ENCODE peak calls at places on chromosomes 2 and 18, in five cellular contexts. One of them, this sample, is unnamed.

GRCh38 chr2:7984693-7985353 is 697.0 kb upstream of the ID2 start:
- DNase-seq in HAP-1: no peak
- DNase-seq in OCI-LY7: no peak
- DNase-seq in thyroid gland: no peak
- DNase-seq in pancreas: no peak
- DNase-seq in this sample: no peak

GRCh38 chr2:3127710-3128109 is 249.9 kb downstream of the EIPR1 start:
- DNase-seq in HAP-1: no peak
- DNase-seq in OCI-LY7: peak; percentile 48
- DNase-seq in thyroid gland: no peak
- DNase-seq in pancreas: no peak
- DNase-seq in this sample: no peak

GRCh38 chr2:171958475-171958874 is 36.2 kb downstream of the HAT1 start:
- DNase-seq in HAP-1: no peak
- DNase-seq in OCI-LY7: no peak
- DNase-seq in thyroid gland: no peak
- DNase-seq in pancreas: no peak
- DNase-seq in this sample: no peak

GRCh38 chr2:194126418-194126817 is 1530.6 kb upstream of the SLC39A10 start:
- DNase-seq in HAP-1: no peak
- DNase-seq in OCI-LY7: no peak
- DNase-seq in thyroid gland: no peak
- DNase-seq in pancreas: no peak
- DNase-seq in this sample: no peak

GRCh38 chr2:25228848-25229674 is 60.7 kb upstream of the POMC start:
- DNase-seq in HAP-1: peak; percentile 87
- DNase-seq in OCI-LY7: peak; percentile 64
- DNase-seq in thyroid gland: peak; percentile 72
- DNase-seq in pancreas: no peak
- DNase-seq in this sample: peak; percentile 85

GRCh38 chr2:49154891-49155290 is 576 bp upstream of the FSHR start:
- DNase-seq in HAP-1: no peak
- DNase-seq in OCI-LY7: no peak
- DNase-seq in thyroid gland: no peak
- DNase-seq in pancreas: no peak
- DNase-seq in this sample: no peak

GRCh38 chr2:161204846-161205245 is 44.6 kb downstream of the TANK start:
- DNase-seq in HAP-1: no peak
- DNase-seq in OCI-LY7: no peak
- DNase-seq in thyroid gland: no peak
- DNase-seq in pancreas: no peak
- DNase-seq in this sample: no peak

GRCh38 chr18:21439453-21439852 is 161.1 kb downstream of the ESCO1 start:
- DNase-seq in HAP-1: no peak
- DNase-seq in OCI-LY7: no peak
- DNase-seq in thyroid gland: no peak
- DNase-seq in pancreas: no peak
- DNase-seq in this sample: no peak

GRCh38 chr2:158914066-158914465 is 54.4 kb upstream of the TANC1 start:
- DNase-seq in HAP-1: no peak
- DNase-seq in OCI-LY7: no peak
- DNase-seq in thyroid gland: no peak
- DNase-seq in pancreas: no peak
- DNase-seq in this sample: no peak

GRCh38 chr18:79395761-79396404 is at the start of gene NFATC1:
- DNase-seq in HAP-1: peak; percentile 91
- DNase-seq in OCI-LY7: peak; percentile 61
- DNase-seq in thyroid gland: peak; percentile 72
- DNase-seq in pancreas: peak; percentile 83
- DNase-seq in this sample: peak; percentile 97

GRCh38 chr2:31397099-31397498 is 17.4 kb downstream of the XDH start:
- DNase-seq in HAP-1: no peak
- DNase-seq in OCI-LY7: no peak
- DNase-seq in thyroid gland: peak; percentile 69
- DNase-seq in pancreas: peak; percentile 81
- DNase-seq in this sample: no peak

GRCh38 chr2:223969856-223970255 is 12.6 kb downstream of the MRPL44 start:
- DNase-seq in HAP-1: no peak
- DNase-seq in OCI-LY7: no peak
- DNase-seq in thyroid gland: no peak
- DNase-seq in pancreas: no peak
- DNase-seq in this sample: no peak

GRCh38 chr18:74797577-74798151 is 200.0 kb downstream of the ZNF407 start:
- DNase-seq in HAP-1: no peak
- DNase-seq in OCI-LY7: no peak
- DNase-seq in thyroid gland: no peak
- DNase-seq in pancreas: no peak
- DNase-seq in this sample: no peak

GRCh38 chr2:122598784-122599183 is 843.3 kb downstream of the TSN start:
- DNase-seq in HAP-1: no peak
- DNase-seq in OCI-LY7: no peak
- DNase-seq in thyroid gland: no peak
- DNase-seq in pancreas: no peak
- DNase-seq in this sample: no peak

GRCh38 chr2:117980381-117980780 is 33.5 kb downstream of the CCDC93 start:
- DNase-seq in HAP-1: no peak
- DNase-seq in OCI-LY7: no peak
- DNase-seq in thyroid gland: no peak
- DNase-seq in pancreas: no peak
- DNase-seq in this sample: no peak

GRCh38 chr2:206443735-206444527 is 599 bp downstream of the ADAM23 start:
- DNase-seq in HAP-1: peak; percentile 38
- DNase-seq in OCI-LY7: peak; percentile 6
- DNase-seq in thyroid gland: no peak
- DNase-seq in pancreas: peak; percentile 63
- DNase-seq in this sample: no peak

GRCh38 chr18:55097406-55098170 is 138.3 kb upstream of the CCDC68 start:
- DNase-seq in HAP-1: no peak
- DNase-seq in OCI-LY7: no peak
- DNase-seq in thyroid gland: no peak
- DNase-seq in pancreas: no peak
- DNase-seq in this sample: no peak

GRCh38 chr2:224669449-224669848 is 46.7 kb downstream of the CCDC195 start:
- DNase-seq in HAP-1: no peak
- DNase-seq in OCI-LY7: no peak
- DNase-seq in thyroid gland: no peak
- DNase-seq in pancreas: no peak
- DNase-seq in this sample: no peak

GRCh38 chr2:85413592-85414421 is 3.6 kb upstream of the CAPG start:
- DNase-seq in HAP-1: no peak
- DNase-seq in OCI-LY7: no peak
- DNase-seq in thyroid gland: peak; percentile 73
- DNase-seq in pancreas: peak; percentile 82
- DNase-seq in this sample: peak; percentile 89

GRCh38 chr2:212595036-212595654 is 56.5 kb upstream of the ERBB4 start:
- DNase-seq in HAP-1: no peak
- DNase-seq in OCI-LY7: peak; percentile 15
- DNase-seq in thyroid gland: no peak
- DNase-seq in pancreas: no peak
- DNase-seq in this sample: no peak

DNA sequence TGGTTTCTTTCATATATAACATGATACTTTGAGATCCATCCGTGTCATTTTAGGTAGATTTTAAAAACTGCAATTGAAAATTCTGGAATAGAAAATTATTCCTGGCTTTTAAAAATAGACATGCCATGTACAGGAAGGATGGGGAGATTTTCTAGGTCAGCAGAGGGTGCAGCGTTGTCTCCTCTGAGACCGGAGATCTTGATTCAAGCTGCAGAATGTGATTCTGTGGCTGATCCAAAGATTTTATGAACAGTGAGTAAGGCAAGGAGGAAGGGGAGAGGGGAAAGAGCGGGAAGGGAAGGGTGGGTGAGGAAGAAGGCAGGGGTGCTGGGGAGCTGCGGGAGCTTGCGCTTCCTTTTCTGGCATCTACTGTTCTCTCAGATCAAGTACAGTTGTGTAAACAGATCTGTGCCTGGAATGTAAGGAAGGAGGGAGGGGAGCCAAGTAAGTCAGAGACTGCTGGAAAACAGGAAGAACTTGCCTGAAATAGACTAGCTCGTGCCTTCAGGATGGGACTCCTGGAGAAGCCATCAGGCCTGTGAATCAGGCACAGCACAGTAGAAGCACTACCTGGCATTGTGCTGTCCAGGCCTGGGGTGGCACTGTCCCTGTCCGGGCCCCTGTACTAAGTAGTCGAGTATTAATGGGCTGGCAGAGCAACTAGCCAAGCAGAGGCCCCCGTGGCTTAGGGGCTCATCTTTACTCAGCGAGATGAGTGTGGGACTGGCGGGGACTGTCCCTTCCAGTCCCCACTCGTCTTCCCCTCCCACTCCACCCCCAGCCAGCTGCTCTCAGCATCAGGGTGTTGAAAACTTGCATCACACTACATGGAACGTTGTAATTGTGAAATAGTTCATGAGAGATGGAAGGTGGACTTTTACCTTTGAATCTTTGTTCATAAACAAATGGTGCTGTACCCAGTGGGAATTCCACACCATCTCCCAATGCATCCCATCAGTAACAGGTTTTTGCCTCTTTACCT is 163.5 kb downstream of the UXS1 start:
- DNase-seq in HAP-1: no peak
- DNase-seq in OCI-LY7: no peak
- DNase-seq in thyroid gland: peak; percentile 41
- DNase-seq in pancreas: no peak
- DNase-seq in this sample: no peak
- H3K4me3 ChIP-seq in HAP-1: no peak overlapping the region
- H3K4me3 ChIP-seq in OCI-LY7: no peak overlapping the region
- H3K4me3 ChIP-seq in thyroid gland: no peak overlapping the region
- H3K4me3 ChIP-seq in pancreas: no peak overlapping the region
- H3K4me3 ChIP-seq in this sample: no peak overlapping the region

GRCh38 chr2:120394764-120395163 is 48.8 kb downstream of the INHBB start:
- DNase-seq in HAP-1: peak; percentile 3
- DNase-seq in OCI-LY7: no peak
- DNase-seq in thyroid gland: no peak
- DNase-seq in pancreas: peak; percentile 17
- DNase-seq in this sample: peak; percentile 54
- H3K4me1 ChIP-seq in HAP-1: no peaks in the 10 kb centered on the region
- H3K4me1 ChIP-seq in OCI-LY7: no peaks in the 10 kb centered on the region
- H3K4me1 ChIP-seq in thyroid gland: peaks cover 35% of the 10 kb centered on the region
- H3K4me1 ChIP-seq in pancreas: no peaks in the 10 kb centered on the region
- H3K4me1 ChIP-seq in this sample: no peaks in the 10 kb centered on the region

DNA sequence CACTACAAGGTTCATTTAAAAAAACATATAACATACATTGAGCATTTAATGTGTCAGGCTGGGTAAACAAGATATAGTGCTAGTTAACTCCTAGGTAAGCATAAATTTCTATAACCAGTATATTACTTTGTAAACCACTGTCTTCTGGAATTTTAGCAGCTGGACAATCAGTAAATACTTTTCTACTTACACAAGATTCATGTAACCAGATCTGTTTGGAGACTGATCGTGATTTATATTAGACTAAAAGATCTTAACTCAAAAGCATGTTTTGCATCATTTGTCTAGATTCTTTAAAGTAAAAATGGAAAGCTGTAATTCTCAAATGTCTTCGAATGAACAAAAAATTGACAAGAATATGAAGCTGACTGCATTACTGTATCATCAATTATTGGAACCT is 941 bp upstream of the SGO2 start:
- DNase-seq in HAP-1: no peak
- DNase-seq in OCI-LY7: no peak
- DNase-seq in thyroid gland: no peak
- DNase-seq in pancreas: no peak
- DNase-seq in this sample: no peak
- H3K4me3 ChIP-seq in HAP-1: no peak overlapping the region
- H3K4me3 ChIP-seq in OCI-LY7: peak overlapping the region; percentile 91
- H3K4me3 ChIP-seq in thyroid gland: no peak overlapping the region
- H3K4me3 ChIP-seq in pancreas: no peak overlapping the region
- H3K4me3 ChIP-seq in this sample: no peak overlapping the region

DNA sequence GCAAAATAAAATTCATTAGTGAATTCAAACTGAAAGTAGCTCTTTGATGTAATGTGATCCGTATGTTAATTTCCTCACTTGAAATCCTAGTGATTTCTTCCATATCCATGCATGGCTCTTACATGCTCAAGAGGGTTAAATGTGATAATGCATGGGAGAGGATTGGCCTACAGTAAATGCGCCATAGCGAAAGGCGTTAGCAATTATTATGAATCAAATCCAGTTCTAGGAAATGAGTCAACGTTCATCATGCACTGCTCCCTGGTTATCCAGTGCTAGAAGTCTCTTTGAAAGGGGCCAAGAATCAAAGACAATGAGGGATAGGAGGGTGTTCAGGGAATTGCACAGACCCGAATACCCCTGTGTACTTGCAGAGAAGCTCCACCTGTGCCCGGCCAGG is 101.4 kb upstream of the RASGRP3 start:
- DNase-seq in HAP-1: no peak
- DNase-seq in OCI-LY7: no peak
- DNase-seq in thyroid gland: no peak
- DNase-seq in pancreas: no peak
- DNase-seq in this sample: no peak
- H3K4me1 ChIP-seq in HAP-1: no peaks in the 10 kb centered on the region
- H3K4me1 ChIP-seq in OCI-LY7: no peaks in the 10 kb centered on the region
- H3K4me1 ChIP-seq in thyroid gland: no peaks in the 10 kb centered on the region
- H3K4me1 ChIP-seq in pancreas: peaks cover 3% of the 10 kb centered on the region
- H3K4me1 ChIP-seq in this sample: peaks cover 3% of the 10 kb centered on the region

DNA sequence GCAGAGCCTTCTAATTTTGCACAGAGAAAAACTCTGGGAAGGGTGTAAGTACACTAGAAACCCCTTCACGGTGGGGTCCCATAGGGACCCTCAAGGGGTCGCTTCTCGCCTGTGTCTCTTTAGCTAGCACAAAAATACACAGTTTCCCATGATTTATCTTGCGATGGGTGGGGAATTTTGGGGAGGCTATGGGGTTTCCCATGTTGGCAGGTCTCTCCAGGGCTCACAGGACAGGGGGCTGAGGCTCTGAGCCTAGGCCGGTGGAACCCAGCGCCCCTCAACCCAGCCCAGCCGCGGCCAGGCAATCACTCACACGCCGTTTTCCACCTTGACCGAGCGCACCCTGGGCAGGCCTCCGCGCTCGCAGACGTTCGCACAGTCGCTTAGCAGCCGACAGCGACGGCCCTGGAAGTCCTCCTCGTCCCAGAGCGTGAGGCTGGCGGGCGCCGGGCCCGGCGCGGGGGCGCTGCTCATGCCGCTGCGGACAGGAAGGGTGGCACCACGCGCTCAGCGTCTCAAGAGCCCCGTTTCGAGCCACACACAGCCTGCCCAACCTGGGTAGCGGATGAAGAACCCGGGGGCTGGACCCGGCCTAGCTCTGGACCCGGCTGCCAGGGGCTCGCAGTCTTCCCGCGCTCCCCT is 398 bp downstream of the CRYBA2 start:
- DNase-seq in HAP-1: no peak
- DNase-seq in OCI-LY7: no peak
- DNase-seq in thyroid gland: peak; percentile 12
- DNase-seq in pancreas: peak; percentile 74
- DNase-seq in this sample: peak; percentile 79
- H3K4me3 ChIP-seq in HAP-1: no peak overlapping the region
- H3K4me3 ChIP-seq in OCI-LY7: no peak overlapping the region
- H3K4me3 ChIP-seq in thyroid gland: no peak overlapping the region
- H3K4me3 ChIP-seq in pancreas: peak overlapping the region; percentile 18
- H3K4me3 ChIP-seq in this sample: peak overlapping the region; percentile 35

GRCh38 chr2:174612960-174613359 is 15.4 kb upstream of the WIPF1 start:
- DNase-seq in HAP-1: no peak
- DNase-seq in OCI-LY7: no peak
- DNase-seq in thyroid gland: no peak
- DNase-seq in pancreas: no peak
- DNase-seq in this sample: no peak
- H3K4me1 ChIP-seq in HAP-1: no peaks in the 10 kb centered on the region
- H3K4me1 ChIP-seq in OCI-LY7: peaks cover 91% of the 10 kb centered on the region
- H3K4me1 ChIP-seq in thyroid gland: peaks cover 15% of the 10 kb centered on the region
- H3K4me1 ChIP-seq in pancreas: peaks cover 27% of the 10 kb centered on the region
- H3K4me1 ChIP-seq in this sample: peaks cover 5% of the 10 kb centered on the region